ENCODE peak calls at places on chromosomes 2 and 18, in ten cellular contexts. One of them, this sample, is unnamed.

GRCh38 chr18:74414951-74415515 is 42.1 kb downstream of the DIPK1C start:
- DNase-seq in T-helper 2 cell: no peak
- DNase-seq in amniotic stem cell: no peak
- DNase-seq in astrocyte: no peak
- DNase-seq in activated T-helper 1 cell treated with Interleukin-2 at 50 U/mL for 16 hours: no peak
- DNase-seq in breast epithelium: no peak
- DNase-seq in hypothalamus: no peak
- DNase-seq in heart right ventricle: peak
- DNase-seq in RCC 7860: no peak
- DNase-seq in HAP-1: no peak
- DNase-seq in this sample: no peak

GRCh38 chr2:144931976-144932375 is 412.1 kb upstream of the ZEB2 start:
- DNase-seq in heart right ventricle: no peak
- DNase-seq in RCC 7860: no peak
- DNase-seq in T-helper 2 cell: no peak
- DNase-seq in hypothalamus: no peak
- DNase-seq in HAP-1: no peak
- DNase-seq in activated T-helper 1 cell treated with Interleukin-2 at 50 U/mL for 16 hours: no peak
- DNase-seq in amniotic stem cell: no peak
- DNase-seq in breast epithelium: no peak
- DNase-seq in astrocyte: no peak
- DNase-seq in this sample: no peak

GRCh38 chr2:62705859-62706720 is 577 bp downstream of the EHBP1 start:
- DNase-seq in heart right ventricle: peak
- DNase-seq in amniotic stem cell: peak
- DNase-seq in breast epithelium: no peak
- DNase-seq in astrocyte: peak
- DNase-seq in activated T-helper 1 cell treated with Interleukin-2 at 50 U/mL for 16 hours: peak
- DNase-seq in RCC 7860: peak
- DNase-seq in T-helper 2 cell: no peak
- DNase-seq in HAP-1: peak
- DNase-seq in hypothalamus: peak
- DNase-seq in this sample: peak

GRCh38 chr2:176553685-176554106 is 284.5 kb downstream of the MTX2 start:
- DNase-seq in heart right ventricle: peak
- DNase-seq in activated T-helper 1 cell treated with Interleukin-2 at 50 U/mL for 16 hours: no peak
- DNase-seq in HAP-1: peak
- DNase-seq in T-helper 2 cell: peak
- DNase-seq in hypothalamus: peak
- DNase-seq in RCC 7860: peak
- DNase-seq in astrocyte: no peak
- DNase-seq in breast epithelium: peak
- DNase-seq in amniotic stem cell: no peak
- DNase-seq in this sample: peak

GRCh38 chr2:70921031-70921430 is 14.7 kb upstream of the ATP6V1B1 start:
- DNase-seq in breast epithelium: no peak
- DNase-seq in HAP-1: peak
- DNase-seq in hypothalamus: no peak
- DNase-seq in RCC 7860: no peak
- DNase-seq in T-helper 2 cell: no peak
- DNase-seq in activated T-helper 1 cell treated with Interleukin-2 at 50 U/mL for 16 hours: no peak
- DNase-seq in amniotic stem cell: no peak
- DNase-seq in astrocyte: no peak
- DNase-seq in heart right ventricle: no peak
- DNase-seq in this sample: no peak

GRCh38 chr2:99101697-99102096 is 39.8 kb upstream of the C2orf15 start:
- DNase-seq in activated T-helper 1 cell treated with Interleukin-2 at 50 U/mL for 16 hours: no peak
- DNase-seq in hypothalamus: no peak
- DNase-seq in T-helper 2 cell: no peak
- DNase-seq in RCC 7860: no peak
- DNase-seq in breast epithelium: no peak
- DNase-seq in HAP-1: no peak
- DNase-seq in astrocyte: no peak
- DNase-seq in amniotic stem cell: no peak
- DNase-seq in heart right ventricle: no peak
- DNase-seq in this sample: no peak

GRCh38 chr2:30425326-30425725 is 21.7 kb upstream of the LCLAT1 start:
- DNase-seq in T-helper 2 cell: no peak
- DNase-seq in astrocyte: peak
- DNase-seq in amniotic stem cell: peak
- DNase-seq in heart right ventricle: no peak
- DNase-seq in hypothalamus: no peak
- DNase-seq in breast epithelium: no peak
- DNase-seq in HAP-1: no peak
- DNase-seq in RCC 7860: no peak
- DNase-seq in activated T-helper 1 cell treated with Interleukin-2 at 50 U/mL for 16 hours: no peak
- DNase-seq in this sample: peak

GRCh38 chr2:180873219-180873618 is 107.2 kb upstream of the UBE2E3 start:
- DNase-seq in amniotic stem cell: no peak
- DNase-seq in breast epithelium: no peak
- DNase-seq in RCC 7860: no peak
- DNase-seq in hypothalamus: no peak
- DNase-seq in activated T-helper 1 cell treated with Interleukin-2 at 50 U/mL for 16 hours: no peak
- DNase-seq in HAP-1: no peak
- DNase-seq in T-helper 2 cell: no peak
- DNase-seq in astrocyte: no peak
- DNase-seq in heart right ventricle: no peak
- DNase-seq in this sample: no peak

GRCh38 chr2:33195891-33196290 is 249.1 kb downstream of the LTBP1 start:
- DNase-seq in activated T-helper 1 cell treated with Interleukin-2 at 50 U/mL for 16 hours: no peak
- DNase-seq in amniotic stem cell: no peak
- DNase-seq in heart right ventricle: no peak
- DNase-seq in astrocyte: no peak
- DNase-seq in breast epithelium: no peak
- DNase-seq in RCC 7860: no peak
- DNase-seq in hypothalamus: no peak
- DNase-seq in T-helper 2 cell: no peak
- DNase-seq in HAP-1: no peak
- DNase-seq in this sample: no peak

This sample was measured in lower leg skin.